ENCODE peak calls at places on chromosomes 2 and 18, in five cellular contexts. P is left ventricle myocardium inferior, I is fibroblast of the aortic adventitia, L is brain microvascular endothelial cell, U is HCT116. D is an unnamed sample.

GRCh38 chr2:25305809-25306208 is 35.9 kb downstream of the DNMT3A start:
- DNase-seq in P (peak; percentile 43), I (no peak), L (no peak), U (no peak), D (peak; percentile 42)

GRCh38 chr2:109715302-109715937 is 78.7 kb upstream of the RGPD5 start:
- DNase-seq in P (no peak), I (peak; percentile 28), L (no peak), U (no peak), D (no peak)

GRCh38 chr18:58567453-58568196 is 61.3 kb downstream of the ALPK2 start:
- DNase-seq in P (no peak), I (peak; percentile 98), L (peak; percentile 91), U (no peak), D (no peak)

GRCh38 chr2:12555012-12555645 is 161.6 kb upstream of the TRIB2 start:
- DNase-seq in P (no peak), I (peak; percentile 70), L (peak; percentile 34), U (no peak), D (no peak)

GRCh38 chr2:240520974-240521350 is 36.8 kb downstream of the ANKMY1 start:
- DNase-seq in P (no peak), I (no peak), L (no peak), U (no peak), D (no peak)

GRCh38 chr2:180062178-180062577 is 55.1 kb upstream of the CWC22 start:
- DNase-seq in P (no peak), I (no peak), L (no peak), U (no peak), D (no peak)

GRCh38 chr2:40827371-40827770 is 375.5 kb upstream of the SLC8A1 start:
- DNase-seq in P (no peak), I (peak; percentile 1), L (no peak), U (no peak), D (no peak)

GRCh38 chr18:2223859-2224258 is 347.4 kb downstream of the METTL4 start:
- DNase-seq in P (no peak), I (peak; percentile 82), L (peak; percentile 28), U (peak; percentile 15), D (no peak)

GRCh38 chr2:151030663-151031230 is 230.9 kb downstream of the RBM43 start:
- DNase-seq in P (no peak), I (no peak), L (no peak), U (no peak), D (no peak)

GRCh38 chr2:57821085-57821484 is 225.5 kb upstream of the VRK2 start:
- DNase-seq in P (no peak), I (no peak), L (no peak), U (no peak), D (no peak)

GRCh38 chr2:195533771-195534642 is 123.0 kb upstream of the SLC39A10 start:
- DNase-seq in P (peak; percentile 29), I (peak; percentile 94), L (peak; percentile 94), U (peak; percentile 61), D (peak; percentile 69)

GRCh38 chr2:186947516-186947915 is 98.5 kb upstream of the ZSWIM2 start:
- DNase-seq in P (no peak), I (no peak), L (no peak), U (no peak), D (no peak)

GRCh38 chr2:196528486-196529223 is 110.9 kb upstream of the CCDC150 start:
- DNase-seq in P (no peak), I (peak; percentile 54), L (no peak), U (no peak), D (no peak)

DNA sequence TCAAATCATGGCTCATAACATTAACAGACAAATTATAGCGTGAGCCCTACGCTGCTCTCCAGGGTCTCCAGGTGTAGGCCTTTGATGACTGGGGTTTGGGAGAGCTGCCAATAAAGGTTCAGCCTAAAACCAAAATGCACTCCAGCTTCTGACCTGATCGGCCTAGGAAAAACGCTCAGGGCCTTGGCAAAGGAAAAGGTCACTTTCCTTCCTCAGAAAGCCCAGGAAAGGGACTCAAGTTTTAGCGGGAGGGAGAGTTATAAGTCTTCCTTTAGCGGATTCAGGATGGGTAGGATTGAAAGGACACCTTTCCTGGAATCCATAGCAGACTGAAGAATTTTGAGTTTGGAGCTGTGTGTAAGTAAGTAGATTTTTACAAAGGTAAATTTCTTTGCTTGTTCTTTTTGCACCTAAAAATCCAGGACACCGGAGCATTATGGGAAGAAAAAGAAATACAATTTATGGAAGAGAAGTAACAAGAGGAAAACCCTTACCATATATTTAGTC is 8.8 kb downstream of the EVX2 start:
- DNase-seq in P (no peak), I (no peak), L (no peak), U (no peak), D (no peak)
- H3K4me3 ChIP-seq in P (no peak overlapping the region), I (no peak overlapping the region), L (no peak overlapping the region), U (no peak overlapping the region), D (no peak overlapping the region)

GRCh38 chr18:8367217-8367988 is 241.8 kb upstream of the RAB12 start:
- DNase-seq in P (no peak), I (no peak), L (no peak), U (peak; percentile 7), D (peak; percentile 40)
- TF ChIP-seq CTCF in P (peak; percentile 64), I (peak; percentile 56), L (peak; percentile 70), U (peak; percentile 69), D (peak; percentile 79)

GRCh38 chr2:231191896-231192872 is 6.2 kb upstream of the ARMC9 start:
- DNase-seq in P (peak; percentile 72), I (peak; percentile 98), L (peak; percentile 82), U (no peak), D (no peak)

GRCh38 chr2:231188506-231189170 is 9.8 kb upstream of the ARMC9 start:
- DNase-seq in P (no peak), I (no peak), L (no peak), U (no peak), D (no peak)

GRCh38 chr2:231189171-231189530 is 9.3 kb upstream of the ARMC9 start:
- DNase-seq in P (no peak), I (no peak), L (no peak), U (no peak), D (no peak)

GRCh38 chr2:231189571-231190495 is 8.6 kb upstream of the ARMC9 start:
- DNase-seq in P (peak; percentile 62), I (peak; percentile 84), L (peak; percentile 24), U (no peak), D (no peak)

DNA sequence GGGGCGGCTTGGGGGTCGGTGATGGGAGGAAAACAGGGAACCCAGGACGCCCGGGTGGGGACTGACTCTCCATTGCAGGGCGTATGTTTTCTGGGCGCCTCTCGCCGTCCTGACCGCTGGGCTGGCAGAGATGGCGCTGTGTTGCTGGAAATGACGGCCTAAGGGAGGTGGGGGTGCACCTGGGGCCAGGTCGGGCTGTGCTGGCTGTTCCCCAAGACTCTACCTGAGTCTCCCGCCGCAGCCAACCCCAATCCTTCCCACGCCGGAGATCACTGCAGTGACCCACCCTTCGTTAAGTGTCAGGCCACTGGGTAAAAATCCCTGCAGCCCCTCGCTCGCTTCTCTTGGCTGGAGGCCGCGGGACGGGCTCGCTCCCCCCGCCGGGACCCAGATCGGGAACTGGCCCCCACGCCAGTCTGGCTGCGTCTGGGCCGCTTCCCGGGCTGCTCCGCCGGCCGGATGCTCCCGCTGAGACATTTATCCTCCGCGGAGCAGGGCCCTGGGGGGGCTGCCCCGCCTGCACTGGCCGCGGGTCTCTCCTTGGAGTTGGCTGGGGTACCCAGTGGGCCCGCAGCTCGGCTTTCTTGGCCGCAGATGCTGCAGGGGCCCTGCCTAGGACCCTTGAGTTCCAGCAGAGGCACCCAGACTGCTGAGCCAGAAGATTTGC is 7.8 kb upstream of the ARMC9 start:
- DNase-seq in P (peak; percentile 75), I (peak; percentile 71), L (peak; percentile 28), U (no peak), D (peak; percentile 52)
- H3K4me3 ChIP-seq in P (peak overlapping the region; percentile 62), I (peak overlapping the region; percentile 39), L (peak overlapping the region; percentile 15), U (no peak overlapping the region), D (peak overlapping the region; percentile 38)

GRCh38 chr18:48942554-48943261 is 8.1 kb downstream of the SMAD7 start:
- DNase-seq in P (no peak), I (peak; percentile 88), L (peak; percentile 97), U (peak; percentile 91), D (no peak)

GRCh38 chr18:48943333-48943732 is 7.4 kb downstream of the SMAD7 start:
- DNase-seq in P (no peak), I (no peak), L (no peak), U (no peak), D (no peak)

GRCh38 chr18:48942086-48942485 is 8.7 kb downstream of the SMAD7 start:
- DNase-seq in P (no peak), I (no peak), L (no peak), U (no peak), D (no peak)

GRCh38 chr18:48944634-48945033 is 6.1 kb downstream of the SMAD7 start:
- DNase-seq in P (no peak), I (peak; percentile 80), L (no peak), U (no peak), D (no peak)

DNA sequence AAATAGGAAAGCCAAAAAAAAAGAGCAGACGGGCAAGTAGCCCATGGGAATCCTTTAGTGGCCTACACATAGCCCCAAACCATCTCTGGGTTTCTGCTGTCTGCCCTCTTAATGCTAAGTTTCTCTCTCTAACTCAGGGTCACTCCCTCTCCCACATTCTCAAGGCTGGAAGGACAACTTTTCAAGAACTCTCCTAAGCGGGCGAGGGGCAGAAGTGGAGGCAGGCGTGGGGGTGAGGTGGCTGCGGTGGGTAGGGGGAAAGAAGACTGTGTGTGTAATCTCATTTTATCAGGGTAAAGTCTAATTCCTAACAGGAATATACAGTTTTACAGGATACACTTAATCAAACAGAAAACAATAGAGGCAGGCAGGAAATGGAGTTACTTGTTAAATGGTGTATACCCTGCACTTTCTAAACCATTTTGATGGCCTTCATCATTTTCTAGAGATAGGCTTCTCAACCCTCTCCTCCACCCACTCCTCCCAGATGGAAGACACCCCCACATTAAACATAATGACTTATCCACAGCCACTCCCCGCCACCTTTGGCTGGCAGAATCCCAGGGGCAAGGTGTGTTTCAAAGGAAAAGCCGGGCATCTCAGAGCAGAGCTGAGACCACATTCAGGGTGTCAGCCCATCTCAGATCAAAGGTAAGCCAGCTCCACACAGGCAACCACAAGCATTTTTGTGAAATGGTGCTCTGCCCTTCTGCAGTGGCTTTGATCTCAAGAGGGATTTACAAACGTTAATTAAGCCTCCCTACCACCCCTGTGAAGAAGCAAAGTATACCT is 6.8 kb downstream of the SMAD7 start:
- DNase-seq in P (no peak), I (no peak), L (no peak), U (no peak), D (no peak)
- TF ChIP-seq CTCF in P (no peak), I (no peak), L (no peak), U (no peak), D (no peak)

DNA sequence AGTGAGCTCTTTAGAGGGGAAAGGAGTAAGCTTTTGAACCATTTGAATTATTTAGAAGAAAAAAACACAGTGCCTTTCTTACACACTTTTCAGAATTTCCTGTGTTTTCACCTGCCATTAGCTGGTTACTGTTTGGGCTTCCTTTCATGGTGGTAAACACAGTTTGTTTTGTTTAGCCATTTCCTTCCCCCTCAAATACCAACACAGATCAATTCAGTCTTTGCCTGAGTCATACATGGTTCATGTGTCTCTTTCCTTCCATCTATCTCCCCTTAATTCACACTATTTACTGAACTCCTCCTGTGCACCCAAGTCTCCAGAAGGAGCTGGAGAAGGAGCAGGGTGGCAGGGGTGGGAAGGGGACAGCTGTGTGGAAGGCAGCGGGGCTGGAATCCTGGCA is 45.0 kb downstream of the TCF7L1 start:
- DNase-seq in P (no peak), I (no peak), L (no peak), U (no peak), D (no peak)
- H3K4me3 ChIP-seq in P (no peak overlapping the region), I (no peak overlapping the region), L (no peak overlapping the region), U (no peak overlapping the region), D (no peak overlapping the region)

GRCh38 chr18:9673296-9674251 is 34.5 kb upstream of the RAB31 start:
- DNase-seq in P (no peak), I (peak; percentile 85), L (peak; percentile 23), U (peak; percentile 90), D (no peak)
- TF ChIP-seq CTCF in P (no peak), I (peak; percentile 41), L (peak; percentile 44), U (peak; percentile 24), D (peak; percentile 31)